ENCODE peak calls at places on chromosomes 16 and 17, in four cellular contexts. One of them, this sample, is unnamed.

GRCh38 chr16:57619606-57620315 is 8.7 kb upstream of the ADGRG1 start:
- DNase-seq in omental fat pad: no peak
- DNase-seq in GM03348: no peak
- DNase-seq in OCI-M1: no peak
- DNase-seq in this sample: no peak

GRCh38 chr16:19559242-19559910 is 3.9 kb downstream of the VPS35L start:
- DNase-seq in omental fat pad: no peak
- DNase-seq in GM03348: peak
- DNase-seq in OCI-M1: peak
- DNase-seq in this sample: no peak

GRCh38 chr16:11412175-11412904 is 67.1 kb downstream of the RMI2 start:
- DNase-seq in omental fat pad: no peak
- DNase-seq in GM03348: no peak
- DNase-seq in OCI-M1: no peak
- DNase-seq in this sample: no peak

GRCh38 chr16:3857189-3858013 is 23.1 kb downstream of the CREBBP start:
- DNase-seq in omental fat pad: no peak
- DNase-seq in GM03348: peak
- DNase-seq in OCI-M1: peak
- DNase-seq in this sample: peak

GRCh38 chr16:56481468-56482112 is 30.2 kb downstream of the OGFOD1 start:
- DNase-seq in omental fat pad: no peak
- DNase-seq in GM03348: no peak
- DNase-seq in OCI-M1: peak
- DNase-seq in this sample: no peak

GRCh38 chr16:23274968-23275367 is 27.1 kb upstream of the SCNN1B start:
- DNase-seq in omental fat pad: no peak
- DNase-seq in GM03348: no peak
- DNase-seq in OCI-M1: peak
- DNase-seq in this sample: no peak

GRCh38 chr17:13582776-13583414 is 18.8 kb downstream of the HS3ST3A1 start:
- DNase-seq in omental fat pad: no peak
- DNase-seq in GM03348: peak
- DNase-seq in OCI-M1: no peak
- DNase-seq in this sample: no peak

GRCh38 chr17:17058304-17058703 is 16.0 kb downstream of the MPRIP start:
- DNase-seq in omental fat pad: no peak
- DNase-seq in GM03348: no peak
- DNase-seq in OCI-M1: no peak
- DNase-seq in this sample: peak

GRCh38 chr17:77303620-77304019 is 162.9 kb downstream of the SEC14L1 start:
- DNase-seq in omental fat pad: no peak
- DNase-seq in GM03348: peak
- DNase-seq in OCI-M1: no peak
- DNase-seq in this sample: no peak

GRCh38 chr17:68310141-68310540 is 18.8 kb downstream of the ARSG start:
- DNase-seq in omental fat pad: no peak
- DNase-seq in GM03348: no peak
- DNase-seq in OCI-M1: no peak
- DNase-seq in this sample: no peak

GRCh38 chr17:33459078-33459940 is 166.2 kb upstream of the ASIC2 start:
- DNase-seq in omental fat pad: no peak
- DNase-seq in GM03348: no peak
- DNase-seq in OCI-M1: no peak
- DNase-seq in this sample: no peak

GRCh38 chr17:49588726-49589555 is 13.3 kb downstream of the NXPH3 start:
- DNase-seq in omental fat pad: no peak
- DNase-seq in GM03348: peak
- DNase-seq in OCI-M1: no peak
- DNase-seq in this sample: no peak

GRCh38 chr17:18381158-18381952 is 3.8 kb downstream of the EVPLL start:
- DNase-seq in omental fat pad: no peak
- DNase-seq in GM03348: no peak
- DNase-seq in OCI-M1: no peak
- DNase-seq in this sample: no peak

GRCh38 chr16:88417684-88418476 is 35.1 kb downstream of the ZNF469 start:
- DNase-seq in omental fat pad: no peak
- DNase-seq in GM03348: no peak
- DNase-seq in OCI-M1: no peak
- DNase-seq in this sample: no peak

GRCh38 chr16:49632111-49632797 is 223.7 kb downstream of the ZNF423 start:
- DNase-seq in omental fat pad: no peak
- DNase-seq in GM03348: no peak
- DNase-seq in OCI-M1: no peak
- DNase-seq in this sample: peak

GRCh38 chr17:6286239-6286638 is 148.7 kb downstream of the AIPL1 start:
- DNase-seq in omental fat pad: no peak
- DNase-seq in GM03348: no peak
- DNase-seq in OCI-M1: peak
- DNase-seq in this sample: no peak

GRCh38 chr17:42900460-42901331 is at the start of gene G6PC1:
- DNase-seq in omental fat pad: no peak
- DNase-seq in GM03348: no peak
- DNase-seq in OCI-M1: no peak
- DNase-seq in this sample: peak

GRCh38 chr17:6701719-6702118 is 11.4 kb downstream of the SLC13A5 start:
- DNase-seq in omental fat pad: no peak
- DNase-seq in GM03348: peak
- DNase-seq in OCI-M1: peak
- DNase-seq in this sample: no peak

GRCh38 chr16:1150511-1150982 is 2.4 kb upstream of the CACNA1H start:
- DNase-seq in omental fat pad: no peak
- DNase-seq in GM03348: peak
- DNase-seq in OCI-M1: peak
- DNase-seq in this sample: no peak

GRCh38 chr17:45228985-45229517 is 7.4 kb downstream of the FMNL1 start:
- DNase-seq in omental fat pad: peak
- DNase-seq in GM03348: peak
- DNase-seq in OCI-M1: peak
- DNase-seq in this sample: peak

GRCh38 chr16:20928774-20929411 is 28.3 kb downstream of the LYRM1 start:
- DNase-seq in omental fat pad: no peak
- DNase-seq in GM03348: peak
- DNase-seq in OCI-M1: no peak
- DNase-seq in this sample: no peak

GRCh38 chr17:32490101-32490482 is 3.3 kb downstream of the CDK5R1 start:
- DNase-seq in omental fat pad: no peak
- DNase-seq in GM03348: no peak
- DNase-seq in OCI-M1: no peak
- DNase-seq in this sample: no peak

GRCh38 chr16:79264237-79265104 is 336.1 kb downstream of the MAF start:
- DNase-seq in omental fat pad: no peak
- DNase-seq in GM03348: no peak
- DNase-seq in OCI-M1: no peak
- DNase-seq in this sample: no peak

GRCh38 chr17:79671387-79671752 is 59.4 kb upstream of the ENPP7 start:
- DNase-seq in omental fat pad: no peak
- DNase-seq in GM03348: no peak
- DNase-seq in OCI-M1: no peak
- DNase-seq in this sample: no peak

GRCh38 chr17:51336112-51336822 is 75.9 kb downstream of the UTP18 start:
- DNase-seq in omental fat pad: no peak
- DNase-seq in GM03348: no peak
- DNase-seq in OCI-M1: peak
- DNase-seq in this sample: no peak

GRCh38 chr16:57039148-57039812 is 49.9 kb downstream of the NLRC5 start:
- DNase-seq in omental fat pad: no peak
- DNase-seq in GM03348: peak
- DNase-seq in OCI-M1: no peak
- DNase-seq in this sample: no peak

GRCh38 chr16:47258874-47259461 is 115.2 kb upstream of the NETO2 start:
- DNase-seq in omental fat pad: no peak
- DNase-seq in GM03348: peak
- DNase-seq in OCI-M1: peak
- DNase-seq in this sample: no peak

GRCh38 chr16:3431779-3432219 is 11.5 kb downstream of the ZNF597 start:
- DNase-seq in omental fat pad: no peak
- DNase-seq in GM03348: no peak
- DNase-seq in OCI-M1: no peak
- DNase-seq in this sample: peak

GRCh38 chr17:18946536-18946935 is 5.4 kb upstream of the SLC5A10 start:
- DNase-seq in omental fat pad: no peak
- DNase-seq in GM03348: peak
- DNase-seq in OCI-M1: no peak
- DNase-seq in this sample: no peak

GRCh38 chr16:83040174-83040573 is 413.4 kb downstream of the CDH13 start:
- DNase-seq in omental fat pad: no peak
- DNase-seq in GM03348: no peak
- DNase-seq in OCI-M1: no peak
- DNase-seq in this sample: no peak

GRCh38 chr17:50954641-50955121 is 88.5 kb upstream of the TOB1 start:
- DNase-seq in omental fat pad: no peak
- DNase-seq in GM03348: no peak
- DNase-seq in OCI-M1: no peak
- DNase-seq in this sample: peak